ENCODE peak calls at places on chromosome 6, in four cellular contexts. R, Q, T and A are unnamed samples.

GRCh38 chr6:36129889-36130671 is at the start of gene MAPK13:
- DNase-seq in Q (no peak), T (peak; percentile 19), R (no peak), A (no peak)

GRCh38 chr6:167093922-167094432 is 28.9 kb upstream of the CCR6 start:
- DNase-seq in R (no peak), T (no peak), Q (no peak), A (no peak)

GRCh38 chr6:79538481-79538971 is 1.3 kb upstream of the LCA5 start:
- DNase-seq in R (no peak), Q (no peak), T (peak; percentile 54), A (no peak)

GRCh38 chr6:147390909-147391536 is 117.5 kb upstream of the SAMD5 start:
- DNase-seq in T (peak; percentile 39), R (no peak), Q (no peak), A (no peak)

GRCh38 chr6:78947529-78947928 is 80.2 kb downstream of the IRAK1BP1 start:
- DNase-seq in R (no peak), T (no peak), Q (no peak), A (no peak)

GRCh38 chr6:12314751-12315150 is 24.6 kb downstream of the EDN1 start:
- DNase-seq in R (no peak), T (no peak), Q (no peak), A (no peak)

GRCh38 chr6:36954262-36954931 is at the start of gene PI16:
- DNase-seq in T (no peak), R (no peak), Q (no peak), A (no peak)

GRCh38 chr6:73043446-73043845 is 181.8 kb downstream of the KHDC1L start:
- DNase-seq in R (no peak), T (no peak), Q (no peak), A (no peak)

GRCh38 chr6:100255701-100256100 is 209.0 kb downstream of the SIM1 start:
- DNase-seq in R (no peak), T (no peak), Q (no peak), A (no peak)

DNA sequence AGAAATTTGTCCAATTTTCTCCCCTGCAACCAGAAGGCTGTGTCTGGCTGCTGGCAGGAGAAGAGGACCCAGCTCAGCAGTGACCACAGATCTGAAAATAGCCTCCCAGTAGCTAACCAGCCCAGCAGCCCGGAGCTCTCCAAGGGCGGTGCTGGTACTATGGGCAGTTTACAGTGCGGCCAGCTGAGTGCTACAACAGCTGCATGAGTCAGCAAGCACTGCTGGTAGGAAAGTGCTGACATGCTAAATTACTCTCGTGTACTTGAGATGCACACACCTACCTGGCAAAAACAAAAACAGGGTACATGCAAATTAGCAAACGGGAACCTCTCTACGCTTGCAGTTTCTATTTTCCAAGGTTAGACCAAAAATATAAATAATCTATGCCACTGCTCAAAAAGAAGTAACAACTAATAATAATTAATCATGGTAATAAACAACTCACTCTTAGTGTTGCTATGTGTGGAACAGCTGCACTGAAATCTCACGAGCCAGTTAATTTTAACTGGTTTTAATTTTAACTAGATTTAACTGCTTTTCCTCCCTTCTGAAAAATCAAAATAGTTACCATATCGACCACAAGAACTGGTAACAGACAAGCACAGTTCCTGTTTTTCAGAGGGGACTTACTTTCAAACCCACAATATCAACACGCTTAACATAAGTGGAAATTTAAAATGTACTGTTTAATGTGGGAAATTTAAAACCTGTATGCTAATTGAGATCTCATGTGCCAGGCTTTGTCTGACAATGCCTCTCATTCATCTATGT is 10.8 kb downstream of the BACH2 start:
- DNase-seq in T (peak; percentile 93), Q (peak; percentile 92), R (peak; percentile 56), A (peak; percentile 70)
- H3K4me1 ChIP-seq in T (no peaks in the 10 kb centered on the region), Q (peaks cover 11% of the 10 kb centered on the region), R (peaks cover 29% of the 10 kb centered on the region), A (peaks cover 6% of the 10 kb centered on the region)

GRCh38 chr6:2877960-2878359 is 25.1 kb downstream of the SERPINB9 start:
- DNase-seq in T (no peak), R (no peak), Q (no peak), A (no peak)
- H3K4me1 ChIP-seq in T (peaks cover 16% of the 10 kb centered on the region), R (peaks cover 46% of the 10 kb centered on the region), Q (peaks cover 10% of the 10 kb centered on the region), A (peaks cover 3% of the 10 kb centered on the region)

DNA sequence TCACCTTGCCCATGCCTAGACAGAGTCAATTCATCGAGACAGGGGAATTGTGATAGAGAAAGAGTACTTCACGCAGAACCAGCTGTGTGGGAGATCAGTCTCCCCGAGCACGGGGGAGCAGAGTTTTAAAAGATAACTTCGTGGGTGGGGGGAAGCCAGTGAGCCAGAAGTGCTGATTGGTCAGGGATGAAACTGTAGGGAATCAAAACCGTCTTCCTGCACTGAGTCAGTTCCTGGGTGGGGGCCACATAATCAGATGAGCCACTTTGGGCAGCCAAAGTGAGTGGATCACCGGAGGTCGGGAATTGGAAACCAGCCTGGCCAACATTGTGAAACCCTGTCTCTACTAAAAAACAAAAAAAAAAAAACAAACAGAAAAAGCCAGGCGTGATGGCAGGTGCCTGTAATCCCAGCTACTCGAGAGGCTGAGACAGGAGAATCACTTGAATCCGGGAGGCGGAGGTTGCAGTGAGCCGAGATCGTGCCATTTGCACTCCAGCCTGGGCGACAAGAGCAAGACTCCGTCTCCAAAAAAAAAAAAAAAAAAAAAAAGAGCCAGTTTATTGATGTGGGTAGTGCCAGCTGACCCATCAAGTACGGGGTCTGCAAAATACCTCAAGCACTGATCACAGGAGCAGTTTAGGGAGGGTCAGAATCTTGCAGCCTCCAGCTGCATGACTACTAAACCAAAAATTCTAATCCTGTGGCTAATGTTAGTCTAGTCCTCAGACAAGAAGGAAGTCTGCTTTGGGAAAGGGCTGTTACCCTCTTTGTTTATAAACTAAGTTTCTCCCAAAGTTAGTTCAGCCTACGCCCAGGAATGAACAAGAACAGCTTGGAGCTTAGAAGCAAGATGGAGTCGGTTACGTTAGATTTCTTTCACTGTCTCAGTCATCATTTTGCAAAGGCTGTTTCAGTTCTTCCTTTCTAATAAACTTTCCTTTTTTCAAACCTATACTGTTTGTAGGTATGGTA is 3.9 kb upstream of the TRIM39 start:
- DNase-seq in R (no peak), T (peak; percentile 29), Q (no peak), A (no peak)
- H3K4me1 ChIP-seq in R (peaks cover 56% of the 10 kb centered on the region), T (peaks cover 2% of the 10 kb centered on the region), Q (peaks cover 13% of the 10 kb centered on the region), A (peaks cover 7% of the 10 kb centered on the region)

GRCh38 chr6:1906625-1907024 is 296.9 kb downstream of the FOXC1 start:
- DNase-seq in R (no peak), T (no peak), Q (no peak), A (no peak)

GRCh38 chr6:1903780-1904493 is 294.2 kb downstream of the FOXC1 start:
- DNase-seq in T (peak; percentile 59), Q (no peak), R (no peak), A (no peak)

GRCh38 chr6:1904898-1905297 is 295.2 kb downstream of the FOXC1 start:
- DNase-seq in R (no peak), T (no peak), Q (no peak), A (no peak)

GRCh38 chr6:1901556-1901955 is 291.8 kb downstream of the FOXC1 start:
- DNase-seq in T (no peak), R (no peak), Q (no peak), A (no peak)

GRCh38 chr6:1904494-1904854 is 294.8 kb downstream of the FOXC1 start:
- DNase-seq in T (no peak), Q (no peak), R (no peak), A (no peak)
- H3K4me1 ChIP-seq in T (peaks cover 13% of the 10 kb centered on the region), Q (no peaks in the 10 kb centered on the region), R (peaks cover 7% of the 10 kb centered on the region), A (no peaks in the 10 kb centered on the region)